ENCODE peak calls at places on chromosome 14, in eight cellular contexts. R is HFF-Myc, C is GM10248, E is NCI-H2171 treated with DMSO at 0.1 percent for 48 hours, X is GM13977, Q is C1 segment of cervical spinal cord, N is fibroblast of lung, P is H7. G is an unnamed sample.

GRCh38 chr14:96508900-96509299 is 6.7 kb downstream of the PAPOLA start:
- DNase-seq in C (no peak), E (no peak), P (no peak), Q (no peak), R (no peak), X (no peak), N (no peak), G (no peak)

GRCh38 chr14:105857816-105858675 is 331.7 kb downstream of the TMEM121 start:
- DNase-seq in N (no peak), E (no peak), X (no peak), P (no peak), Q (no peak), R (no peak), C (no peak), G (no peak)

GRCh38 chr14:104708606-104709268 is 15.3 kb upstream of the ADSS1 start:
- DNase-seq in X (peak; percentile 97), Q (no peak), P (peak; percentile 100), R (no peak), N (no peak), E (peak; percentile 44), C (peak; percentile 93), G (no peak)

GRCh38 chr14:68789002-68789797 is 3.7 kb downstream of the ZFP36L1 start:
- DNase-seq in Q (peak; percentile 55), X (peak; percentile 70), C (peak; percentile 75), E (peak; percentile 84), N (peak; percentile 72), R (no peak), P (peak; percentile 87), G (no peak)

GRCh38 chr14:106044515-106044914 is 518.1 kb downstream of the TMEM121 start:
- DNase-seq in C (peak; percentile 32), N (no peak), R (no peak), E (peak; percentile 32), X (peak; percentile 6), Q (no peak), P (no peak), G (no peak)

GRCh38 chr14:102320033-102320660 is 601 bp downstream of the ZNF839 start:
- DNase-seq in C (peak; percentile 43), R (no peak), X (peak; percentile 60), N (peak; percentile 62), P (no peak), E (peak; percentile 33), Q (peak; percentile 9), G (no peak)

GRCh38 chr14:75306917-75307699 is 28.5 kb downstream of the FOS start:
- DNase-seq in N (no peak), C (peak; percentile 63), E (peak; percentile 86), R (no peak), P (no peak), X (peak; percentile 58), Q (no peak), G (no peak)

GRCh38 chr14:61752626-61753025 is 9.6 kb upstream of the SNAPC1 start:
- DNase-seq in E (no peak), R (no peak), Q (no peak), C (peak; percentile 50), N (peak; percentile 41), P (no peak), X (peak; percentile 45), G (peak; percentile 60)

G was measured in GM12878.